ENCODE peak calls at places on chromosomes 11 and 22, in six cellular contexts. N is epithelial cell of esophagus, C is HFFc6, Z is AG09319, I is PC-9, H is foreskin fibroblast. Q is an unnamed sample.

GRCh38 chr11:118979434-118979833 is 7.9 kb downstream of the FOXR1 start:
- DNase-seq in N (no peak), C (no peak), Z (no peak), I (no peak), H (no peak), Q (no peak)

GRCh38 chr11:62256281-62256680 is 13.7 kb upstream of the SCGB2A2 start:
- DNase-seq in N (peak; percentile 32), C (no peak), Z (no peak), I (no peak), H (peak; percentile 41), Q (no peak)

GRCh38 chr11:9357041-9357440 is 27.4 kb upstream of the IPO7 start:
- DNase-seq in N (peak; percentile 38), C (no peak), Z (no peak), I (no peak), H (no peak), Q (no peak)

GRCh38 chr22:38696606-38697005 is 4.1 kb downstream of the JOSD1 start:
- DNase-seq in N (peak; percentile 94), C (peak; percentile 79), Z (peak; percentile 44), I (peak; percentile 88), H (peak; percentile 90), Q (no peak)

GRCh38 chr11:124482362-124483147 is 37.1 kb upstream of the OR8B8 start:
- DNase-seq in N (peak; percentile 75), C (peak; percentile 5), Z (no peak), I (no peak), H (peak; percentile 26), Q (no peak)

GRCh38 chr11:117723625-117724024 is 73.4 kb downstream of the DSCAML1 start:
- DNase-seq in N (no peak), C (no peak), Z (no peak), I (no peak), H (no peak), Q (no peak)

GRCh38 chr11:26335903-26336302 is 4.0 kb downstream of the ANO3 start:
- DNase-seq in N (no peak), C (no peak), Z (no peak), I (no peak), H (peak; percentile 78), Q (no peak)

GRCh38 chr11:84097186-84097585 is 811.0 kb upstream of the CCDC90B start:
- DNase-seq in N (no peak), C (no peak), Z (no peak), I (no peak), H (no peak), Q (no peak)

GRCh38 chr11:44957051-44957515 is 6.4 kb upstream of the TP53I11 start:
- DNase-seq in N (no peak), C (no peak), Z (no peak), I (no peak), H (no peak), Q (no peak)

GRCh38 chr11:72829178-72829577 is 15.0 kb downstream of the ATG16L2 start:
- DNase-seq in N (no peak), C (no peak), Z (no peak), I (no peak), H (no peak), Q (no peak)

GRCh38 chr11:69559181-69559580 is 77.7 kb downstream of the LINC01488 start:
- DNase-seq in N (no peak), C (no peak), Z (no peak), I (no peak), H (no peak), Q (no peak)

GRCh38 chr22:42358643-42359558 is 73.3 kb downstream of the NFAM1 start:
- DNase-seq in N (no peak), C (no peak), Z (no peak), I (no peak), H (no peak), Q (no peak)

GRCh38 chr11:44928807-44929206 is 21.9 kb downstream of the TP53I11 start:
- DNase-seq in N (no peak), C (no peak), Z (no peak), I (no peak), H (no peak), Q (no peak)

GRCh38 chr11:1943576-1943975 is 3.6 kb upstream of the MRPL23 start:
- DNase-seq in N (peak; percentile 45), C (no peak), Z (no peak), I (no peak), H (no peak), Q (no peak)

GRCh38 chr11:67998150-67999045 is 5.5 kb downstream of the UNC93B1 start:
- DNase-seq in N (peak; percentile 0), C (no peak), Z (no peak), I (no peak), H (no peak), Q (no peak)

GRCh38 chr11:130037058-130037457 is 32.6 kb upstream of the APLP2 start:
- DNase-seq in N (peak; percentile 97), C (peak; percentile 81), Z (peak; percentile 30), I (no peak), H (peak; percentile 80), Q (no peak)

GRCh38 chr22:36386900-36387663 is 685 bp downstream of the MYH9 start:
- DNase-seq in N (peak; percentile 37), C (no peak), Z (no peak), I (peak; percentile 50), H (peak; percentile 78), Q (no peak)

DNA sequence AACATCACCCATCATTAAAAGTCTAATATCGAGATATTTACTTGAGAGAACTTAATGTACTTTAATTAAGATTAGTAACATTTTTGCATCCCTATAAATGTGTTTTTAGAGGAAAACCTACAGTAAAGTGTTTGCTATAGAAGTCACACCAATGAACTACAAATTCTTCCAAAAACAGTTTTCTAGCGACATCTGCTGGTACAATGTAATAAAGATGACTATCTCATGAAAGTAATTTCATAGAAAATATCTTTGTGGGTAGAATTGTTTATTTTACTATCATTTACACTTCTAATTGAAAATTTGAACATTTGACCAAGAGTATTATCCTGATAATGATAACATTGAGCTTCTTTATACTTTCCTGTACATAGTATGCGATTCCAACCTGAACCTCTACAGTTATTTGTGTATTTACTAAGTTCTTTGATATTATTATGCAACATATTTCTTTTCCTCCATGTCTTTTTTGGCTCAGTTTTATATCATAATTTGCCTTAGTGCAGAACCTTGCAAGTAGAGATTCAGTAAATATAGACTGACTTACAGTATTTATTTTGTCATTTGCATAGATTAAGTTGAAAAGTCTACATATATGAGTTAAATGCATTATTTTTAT is 252.7 kb downstream of the TMEM135 start:
- DNase-seq in N (peak; percentile 63), C (peak; percentile 58), Z (no peak), I (peak; percentile 63), H (peak; percentile 70), Q (no peak)
- TF ChIP-seq CTCF in N (peak; percentile 46), C (peak; percentile 91), Z (peak; percentile 54), I (peak; percentile 90), H (peak; percentile 29), Q (no peak)

GRCh38 chr11:12439615-12440014 is 62.2 kb downstream of the PARVA start:
- DNase-seq in N (no peak), C (no peak), Z (no peak), I (no peak), H (no peak), Q (no peak)
- TF ChIP-seq CTCF in N (no peak), C (no peak), Z (no peak), I (no peak), H (no peak), Q (no peak)

GRCh38 chr11:6738590-6738989 is 33.2 kb downstream of the OR2AG2 start:
- DNase-seq in N (no peak), C (no peak), Z (no peak), I (no peak), H (no peak), Q (no peak)

GRCh38 chr11:6736495-6737121 is 35.2 kb downstream of the OR2AG2 start:
- DNase-seq in N (peak; percentile 7), C (no peak), Z (no peak), I (no peak), H (no peak), Q (no peak)

GRCh38 chr11:6735306-6735705 is 36.5 kb downstream of the OR2AG2 start:
- DNase-seq in N (peak; percentile 18), C (no peak), Z (no peak), I (no peak), H (peak; percentile 46), Q (no peak)

GRCh38 chr11:6734616-6735015 is 37.2 kb downstream of the OR2AG2 start:
- DNase-seq in N (no peak), C (no peak), Z (no peak), I (no peak), H (no peak), Q (no peak)

GRCh38 chr11:6737872-6738466 is 33.8 kb downstream of the OR2AG2 start:
- DNase-seq in N (peak; percentile 60), C (peak; percentile 55), Z (no peak), I (peak; percentile 36), H (peak; percentile 56), Q (no peak)
- TF ChIP-seq CTCF in N (peak; percentile 67), C (peak; percentile 82), Z (peak; percentile 64), I (peak; percentile 66), H (peak; percentile 58), Q (no peak)

DNA sequence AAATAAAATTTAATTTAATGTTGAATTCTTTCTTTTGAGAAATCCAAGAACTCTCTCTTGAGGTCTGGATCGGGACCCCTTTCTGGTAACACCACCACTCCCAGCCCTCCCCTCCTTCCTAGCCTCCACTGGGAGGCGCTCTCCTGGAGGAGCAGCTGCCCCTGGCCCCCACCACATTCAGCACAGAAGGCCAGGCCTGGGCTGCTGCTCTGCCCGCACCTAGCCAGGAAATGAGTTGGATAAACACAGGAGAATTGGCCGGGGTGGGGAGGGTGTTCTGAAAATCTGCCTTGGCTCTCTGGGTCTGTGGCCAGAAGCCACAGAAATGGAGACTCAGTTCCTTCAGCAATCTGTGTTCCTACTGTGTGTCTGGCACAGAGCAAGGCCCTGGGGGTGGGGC is 31.2 kb downstream of the C22orf42 start:
- DNase-seq in N (no peak), C (no peak), Z (no peak), I (no peak), H (no peak), Q (no peak)
- TF ChIP-seq CTCF in N (no peak), C (peak; percentile 25), Z (no peak), I (no peak), H (no peak), Q (no peak)

GRCh38 chr22:20773793-20774212 is at the start of gene SERPIND1:
- DNase-seq in N (no peak), C (no peak), Z (no peak), I (no peak), H (no peak), Q (no peak)

GRCh38 chr22:20774882-20775281 is 969 bp downstream of the SERPIND1 start:
- DNase-seq in N (no peak), C (no peak), Z (no peak), I (no peak), H (no peak), Q (no peak)

GRCh38 chr22:20775342-20775895 is 1.5 kb downstream of the SERPIND1 start:
- DNase-seq in N (no peak), C (no peak), Z (no peak), I (no peak), H (no peak), Q (no peak)

GRCh38 chr22:20776624-20777405 is 2.9 kb downstream of the SERPIND1 start:
- DNase-seq in N (no peak), C (no peak), Z (no peak), I (no peak), H (no peak), Q (no peak)

GRCh38 chr22:20771918-20772625 is 1.8 kb upstream of the SERPIND1 start:
- DNase-seq in N (no peak), C (no peak), Z (no peak), I (no peak), H (no peak), Q (no peak)
- TF ChIP-seq CTCF in N (peak; percentile 16), C (peak; percentile 38), Z (no peak), I (no peak), H (no peak), Q (no peak)

Q was measured in omental fat pad.